ENCODE peak calls at places on chromosomes 4 and X, in ten cellular contexts. F is sigmoid colon, U is IMR-90, O is GM12891, T is K562, N is breast epithelium, H is adrenal gland, D is Peyer's patch, I is body of pancreas, L is HCT116. E is an unnamed sample.

GRCh38 chr4:162056947-162057346 is 106.9 kb downstream of the FSTL5 start:
- DNase-seq in F (no peak), U (no peak), O (no peak), T (no peak), N (no peak), H (no peak), D (no peak), I (no peak), L (no peak), E (no peak)

GRCh38 chrX:78527818-78528217 is 131.3 kb downstream of the RTL3 start:
- DNase-seq in F (no peak), U (no peak), O (no peak), T (no peak), N (no peak), H (no peak), D (no peak), I (no peak), L (no peak), E (no peak)

GRCh38 chr4:85824166-85824945 is 349.4 kb downstream of the ARHGAP24 start:
- DNase-seq in F (no peak), U (no peak), O (no peak), T (no peak), N (no peak), H (no peak), D (no peak), I (no peak), L (no peak), E (no peak)

GRCh38 chr4:140213736-140214135 is 59.8 kb upstream of the MAML3 start:
- DNase-seq in F (no peak), U (peak; percentile 66), O (no peak), T (no peak), N (no peak), H (no peak), D (no peak), I (no peak), L (no peak), E (peak; percentile 5)

GRCh38 chrX:8755813-8756212 is 23.9 kb upstream of the ANOS1 start:
- DNase-seq in F (no peak), U (no peak), O (no peak), T (no peak), N (no peak), H (no peak), D (no peak), I (no peak), L (no peak), E (no peak)

GRCh38 chr4:30717208-30718020 is 2.8 kb upstream of the PCDH7 start:
- DNase-seq in F (peak; percentile 70), U (peak; percentile 70), O (no peak), T (no peak), N (no peak), H (peak; percentile 21), D (peak; percentile 47), I (no peak), L (no peak), E (no peak)

GRCh38 chrX:97842468-97843199 is 958.9 kb downstream of the RPA4 start:
- DNase-seq in F (no peak), U (no peak), O (no peak), T (no peak), N (no peak), H (no peak), D (no peak), I (no peak), L (no peak), E (no peak)

GRCh38 chr4:22848332-22848731 is 155.6 kb downstream of the GBA3 start:
- DNase-seq in F (no peak), U (no peak), O (no peak), T (no peak), N (no peak), H (no peak), D (peak; percentile 78), I (peak; percentile 4), L (no peak), E (no peak)

GRCh38 chr4:64016893-64017292 is 392.4 kb downstream of the TECRL start:
- DNase-seq in F (no peak), U (no peak), O (no peak), T (no peak), N (no peak), H (no peak), D (no peak), I (no peak), L (no peak), E (no peak)

GRCh38 chr4:64022560-64022959 is 386.7 kb downstream of the TECRL start:
- DNase-seq in F (no peak), U (no peak), O (no peak), T (no peak), N (no peak), H (no peak), D (no peak), I (no peak), L (no peak), E (no peak)
- TF ChIP-seq POLR2A in F (no peak), U (no peak), O (no peak), T (no peak), N (no peak), H (no peak), D (no peak), I (no peak), L (no peak), E (no peak)

DNA sequence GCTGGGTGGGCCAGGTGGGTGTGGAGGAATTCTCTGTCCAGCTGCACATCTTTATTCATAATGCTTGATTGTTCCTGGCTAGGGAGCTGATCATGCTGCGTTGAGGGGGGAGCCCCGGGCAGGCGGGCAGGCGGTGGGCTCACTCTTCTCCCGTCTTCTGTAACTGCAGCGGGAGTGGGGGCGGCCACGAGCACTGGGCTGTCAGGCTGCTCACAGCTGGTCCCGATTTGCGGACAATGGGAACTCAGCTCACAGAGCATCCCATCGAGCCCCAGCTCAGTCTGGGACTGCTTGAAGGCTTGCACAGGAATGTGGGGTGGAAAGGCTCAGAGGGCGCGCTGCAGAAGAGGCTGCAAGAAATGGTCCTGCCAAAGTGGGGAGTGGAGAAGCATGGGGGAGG is 63.8 kb downstream of the EFNB1 start:
- DNase-seq in F (no peak), U (no peak), O (no peak), T (no peak), N (no peak), H (no peak), D (no peak), I (no peak), L (no peak), E (no peak)
- TF ChIP-seq POLR2A in F (no peak), U (no peak), O (no peak), T (no peak), N (no peak), H (no peak), D (no peak), I (no peak), L (no peak), E (no peak)

DNA sequence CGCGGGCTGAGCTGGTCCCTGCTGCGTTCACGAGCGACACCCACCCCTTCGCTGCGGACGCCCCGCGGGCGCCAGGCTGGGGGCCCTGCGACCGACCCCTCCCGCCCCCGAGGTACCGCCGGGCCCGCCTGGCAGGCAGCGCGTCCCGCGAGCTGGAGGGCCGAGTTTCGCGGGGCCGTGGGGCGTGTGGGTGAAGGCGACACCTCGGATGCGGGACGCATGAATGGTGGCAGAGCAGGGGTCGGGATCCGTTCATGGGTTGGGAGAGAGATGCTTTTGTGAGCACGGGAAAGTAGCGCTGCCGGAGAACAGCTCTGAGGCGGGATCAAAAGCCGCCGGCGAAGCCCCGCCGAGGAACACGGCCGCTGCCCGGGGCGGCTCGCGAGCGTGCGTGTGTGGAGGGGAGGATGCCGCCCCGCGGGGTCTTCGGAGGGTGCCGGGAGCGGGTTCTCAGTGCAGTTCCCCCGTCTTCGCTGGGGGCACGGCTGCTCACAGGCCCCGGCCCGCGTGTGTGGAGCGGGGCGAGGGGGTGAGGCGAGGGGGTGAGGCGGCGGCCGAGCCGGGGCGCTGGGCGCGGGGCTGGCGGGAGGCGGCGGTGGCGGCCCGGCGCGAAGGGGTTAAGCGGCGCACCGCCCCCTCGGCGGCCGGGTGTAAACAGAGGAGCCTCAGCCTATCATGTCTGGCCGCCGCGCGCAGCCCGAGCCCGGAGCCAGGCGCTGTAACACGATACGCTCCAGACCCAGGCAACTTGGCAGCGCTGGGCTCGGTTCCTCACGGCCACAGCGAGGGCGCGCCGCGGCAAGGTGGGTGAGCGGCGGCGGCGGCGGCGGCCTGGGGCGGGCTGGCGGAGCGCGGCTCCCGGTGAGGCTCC is 205.3 kb downstream of the TENM3 start:
- DNase-seq in F (peak; percentile 98), U (peak; percentile 93), O (peak; percentile 55), T (peak; percentile 66), N (peak; percentile 83), H (peak; percentile 94), D (peak; percentile 81), I (peak; percentile 95), L (peak; percentile 59), E (peak; percentile 85)
- TF ChIP-seq POLR2A in F (no peak), U (peak; percentile 61), O (no peak), T (no peak), N (no peak), H (peak; percentile 89), D (no peak), I (peak; percentile 57), L (no peak), E (peak; percentile 72)

GRCh38 chrX:107776649-107777535 is 641 bp upstream of the NCBP2L start:
- DNase-seq in F (peak; percentile 93), U (peak; percentile 87), O (peak; percentile 42), T (peak; percentile 84), N (peak; percentile 87), H (peak; percentile 90), D (peak; percentile 93), I (peak; percentile 90), L (peak; percentile 79), E (peak; percentile 41)

GRCh38 chrX:107777536-107777832 is at the start of gene NCBP2L:
- DNase-seq in F (no peak), U (no peak), O (no peak), T (no peak), N (no peak), H (no peak), D (no peak), I (no peak), L (no peak), E (no peak)

GRCh38 chrX:107775000-107775733 is 420 bp downstream of the TSC22D3 start:
- DNase-seq in F (peak; percentile 71), U (no peak), O (no peak), T (no peak), N (no peak), H (no peak), D (peak; percentile 53), I (peak; percentile 2), L (no peak), E (no peak)

GRCh38 chrX:107773906-107774435 is 1.6 kb downstream of the TSC22D3 start:
- DNase-seq in F (no peak), U (no peak), O (no peak), T (no peak), N (no peak), H (no peak), D (no peak), I (peak; percentile 21), L (no peak), E (no peak)

DNA sequence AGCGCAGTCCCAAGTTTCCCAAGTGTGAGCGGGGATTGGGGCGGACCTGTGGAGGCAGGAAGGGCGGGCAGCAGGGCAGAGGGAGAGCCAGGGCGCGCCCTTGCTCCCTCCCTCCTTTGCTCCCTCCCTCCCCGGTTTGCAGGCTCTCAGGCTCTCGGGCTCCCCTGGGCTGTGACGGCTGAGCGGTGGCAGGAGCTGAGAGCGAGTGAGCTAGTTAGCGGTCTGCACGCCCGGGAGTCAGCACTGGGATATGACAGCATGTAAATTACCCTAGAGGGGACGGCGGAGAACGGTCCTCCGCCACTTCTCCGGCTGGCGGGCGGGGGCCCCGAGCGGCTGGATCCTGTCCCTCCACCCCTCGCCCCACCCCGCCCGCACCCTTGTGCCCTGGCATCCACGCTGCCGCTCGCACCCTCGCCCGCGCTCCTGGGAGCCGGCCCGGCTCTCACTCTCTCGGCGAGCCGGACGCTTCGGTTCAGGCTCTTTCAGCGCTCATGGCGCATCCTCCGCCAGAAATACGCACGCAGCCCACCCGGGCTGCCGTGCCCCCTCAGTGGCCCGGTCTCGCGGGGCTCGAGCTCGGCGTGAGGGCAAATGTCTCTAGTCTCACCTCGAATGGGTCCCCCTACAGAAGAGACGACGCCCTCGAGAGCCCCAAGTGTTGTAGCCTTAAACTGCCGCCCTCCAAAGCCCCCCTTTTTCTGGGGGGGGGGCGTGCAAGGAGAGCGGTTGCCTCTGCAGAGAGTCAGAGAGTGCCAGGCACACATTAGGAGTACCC is at the start of gene TSC22D3:
- DNase-seq in F (peak; percentile 94), U (peak; percentile 33), O (peak; percentile 60), T (peak; percentile 63), N (peak; percentile 67), H (peak; percentile 86), D (peak; percentile 88), I (peak; percentile 90), L (peak; percentile 29), E (peak; percentile 66)
- TF ChIP-seq POLR2A in F (no peak), U (no peak), O (no peak), T (no peak), N (no peak), H (peak; percentile 83), D (peak; percentile 25), I (peak; percentile 48), L (no peak), E (no peak)

E was measured in H54.